ENCODE peak calls at places on chromosome 13, in eight cellular contexts. X is PC-3; Z is cardiac fibroblast; A is effector memory CD4-positive, alpha-beta T cell; F is vagina; E is astrocyte of the cerebellum; W is left lung; V is AG04450. S is an unnamed sample.

GRCh38 chr13:32381539-32381938 is 46.4 kb downstream of the N4BP2L1 start:
- DNase-seq in X (peak; percentile 4), Z (peak; percentile 59), A (no peak), F (no peak), E (peak; percentile 11), W (no peak), V (no peak), S (peak; percentile 5)

GRCh38 chr13:40974460-40975407 is 44.4 kb downstream of the ELF1 start:
- DNase-seq in X (peak; percentile 37), Z (peak; percentile 61), A (no peak), F (no peak), E (no peak), W (no peak), V (no peak), S (peak; percentile 58)

GRCh38 chr13:43686557-43686956 is 100.2 kb downstream of the ENOX1 start:
- DNase-seq in X (peak; percentile 59), Z (peak; percentile 98), A (no peak), F (no peak), E (peak; percentile 53), W (no peak), V (peak; percentile 49), S (peak; percentile 83)

GRCh38 chr13:49455016-49455398 is 10.9 kb downstream of the SETDB2 start:
- DNase-seq in X (no peak), Z (no peak), A (no peak), F (no peak), E (no peak), W (no peak), V (no peak), S (no peak)

GRCh38 chr13:112985803-112986408 is 16.9 kb downstream of the MCF2L start:
- DNase-seq in X (no peak), Z (no peak), A (no peak), F (no peak), E (no peak), W (peak; percentile 68), V (no peak), S (no peak)

GRCh38 chr13:77386880-77387606 is 60.1 kb upstream of the MYCBP2 start:
- DNase-seq in X (peak; percentile 76), Z (peak; percentile 86), A (no peak), F (peak; percentile 87), E (peak; percentile 73), W (no peak), V (no peak), S (no peak)

GRCh38 chr13:57629821-57630235 is 1.7 kb upstream of the PCDH17 start:
- DNase-seq in X (peak; percentile 23), Z (peak; percentile 80), A (peak; percentile 31), F (peak; percentile 92), E (peak; percentile 91), W (peak; percentile 83), V (no peak), S (peak; percentile 69)

GRCh38 chr13:51721485-51721884 is 82.5 kb downstream of the DHRS12 start:
- DNase-seq in X (no peak), Z (no peak), A (no peak), F (no peak), E (no peak), W (no peak), V (no peak), S (no peak)

GRCh38 chr13:94020833-94021232 is 458.6 kb downstream of the DCT start:
- DNase-seq in X (peak; percentile 82), Z (peak; percentile 48), A (no peak), F (no peak), E (no peak), W (no peak), V (no peak), S (no peak)

GRCh38 chr13:47484564-47484963 is 516.5 kb downstream of the SUCLA2 start:
- DNase-seq in X (peak; percentile 62), Z (peak; percentile 56), A (no peak), F (no peak), E (peak; percentile 49), W (no peak), V (peak; percentile 52), S (no peak)

GRCh38 chr13:42354246-42355117 is 82.5 kb downstream of the AKAP11 start:
- DNase-seq in X (peak; percentile 43), Z (peak; percentile 88), A (peak; percentile 16), F (no peak), E (peak; percentile 97), W (no peak), V (peak; percentile 20), S (peak; percentile 21)

GRCh38 chr13:35766663-35767062 is 290.2 kb upstream of the MAB21L1 start:
- DNase-seq in X (no peak), Z (no peak), A (no peak), F (no peak), E (no peak), W (no peak), V (no peak), S (no peak)

GRCh38 chr13:36418022-36418805 is 14.1 kb upstream of the CCNA1 start:
- DNase-seq in X (peak; percentile 57), Z (peak; percentile 75), A (no peak), F (no peak), E (peak; percentile 46), W (no peak), V (no peak), S (no peak)

GRCh38 chr13:114161644-114162532 is 17.2 kb upstream of the CFAP97D2 start:
- DNase-seq in X (peak; percentile 52), Z (peak; percentile 30), A (no peak), F (peak; percentile 77), E (no peak), W (peak; percentile 92), V (no peak), S (no peak)
- H3K4me3 ChIP-seq in X (peak overlapping the region; percentile 31), Z (no peak overlapping the region), A (peak overlapping the region; percentile 32), F (peak overlapping the region; percentile 7), E (no peak overlapping the region), W (peak overlapping the region; percentile 22), V (peak overlapping the region; percentile 15), S (no peak overlapping the region)

GRCh38 chr13:79987761-79988160 is 353.2 kb downstream of the SPRY2 start:
- DNase-seq in X (peak; percentile 10), Z (no peak), A (no peak), F (no peak), E (no peak), W (no peak), V (no peak), S (no peak)

GRCh38 chr13:79992111-79992510 is 348.8 kb downstream of the SPRY2 start:
- DNase-seq in X (no peak), Z (peak; percentile 32), A (no peak), F (no peak), E (no peak), W (no peak), V (no peak), S (no peak)

GRCh38 chr13:79989251-79989661 is 351.7 kb downstream of the SPRY2 start:
- DNase-seq in X (peak; percentile 89), Z (peak; percentile 43), A (no peak), F (no peak), E (no peak), W (no peak), V (no peak), S (no peak)

GRCh38 chr13:79988573-79988972 is 352.4 kb downstream of the SPRY2 start:
- DNase-seq in X (peak; percentile 69), Z (peak; percentile 79), A (no peak), F (no peak), E (no peak), W (no peak), V (no peak), S (no peak)

DNA sequence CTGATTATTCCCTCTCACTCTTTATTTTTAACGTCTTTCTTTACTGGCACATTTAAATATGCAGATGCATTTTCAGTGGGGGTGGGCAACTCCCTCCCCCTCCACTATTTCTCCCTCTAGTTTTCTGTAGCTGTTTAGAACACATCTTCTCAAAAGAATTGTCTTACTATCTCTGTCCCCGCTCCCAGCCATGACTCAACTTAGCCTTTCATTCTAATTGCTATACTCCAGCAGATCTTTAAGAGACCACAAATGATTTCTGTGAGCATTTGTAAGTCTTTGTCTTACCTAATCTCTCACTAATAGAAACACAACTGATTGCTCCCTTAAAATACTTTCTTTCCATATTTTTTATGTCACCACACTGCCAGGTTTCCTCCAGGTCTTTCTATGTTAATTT is 350.9 kb downstream of the SPRY2 start:
- DNase-seq in X (no peak), Z (no peak), A (no peak), F (no peak), E (no peak), W (no peak), V (no peak), S (no peak)
- H3K4me3 ChIP-seq in X (peak overlapping the region; percentile 29), Z (no peak overlapping the region), A (no peak overlapping the region), F (no peak overlapping the region), E (no peak overlapping the region), W (no peak overlapping the region), V (no peak overlapping the region), S (no peak overlapping the region)

DNA sequence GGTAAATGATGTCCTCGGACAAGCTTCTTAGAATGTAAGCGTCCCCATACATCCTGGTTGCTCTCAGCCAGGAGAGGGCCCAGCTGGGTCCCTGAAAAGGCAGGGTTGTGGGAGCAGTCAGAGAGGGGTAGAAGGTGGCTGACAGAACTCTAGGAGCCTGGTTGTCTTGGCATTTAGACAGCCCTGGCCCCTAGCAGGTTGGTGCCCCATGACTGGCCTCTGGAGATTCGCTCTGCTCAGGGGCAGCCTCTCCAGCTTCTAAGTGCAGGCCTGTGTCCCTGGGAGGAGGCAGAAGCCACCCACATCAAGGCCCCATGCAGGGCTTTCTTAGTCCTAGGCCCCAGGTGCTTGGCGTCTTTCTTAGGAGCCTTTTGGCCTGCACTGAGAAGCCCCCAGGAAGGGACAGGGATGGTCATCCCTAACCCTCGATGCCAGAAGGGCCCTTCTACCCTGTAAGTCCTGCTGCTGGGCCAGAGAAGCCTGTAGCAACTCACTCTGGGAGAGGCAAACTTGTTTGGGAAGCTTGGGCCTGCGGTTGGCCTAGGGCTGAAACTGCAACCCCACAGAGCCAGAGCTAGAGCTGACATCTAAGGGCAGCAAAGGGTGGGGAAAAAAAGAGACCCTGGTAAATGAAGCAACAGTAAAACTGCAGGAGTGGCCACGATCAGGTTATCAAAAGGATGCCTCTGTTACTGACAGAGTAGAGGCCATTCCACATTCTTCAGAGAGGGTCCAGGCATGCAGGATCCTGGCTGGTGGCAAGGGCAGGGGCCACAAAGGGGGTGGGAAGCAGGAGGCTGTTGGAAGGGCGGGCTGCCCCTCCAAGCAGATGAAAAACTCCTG is 2.9 kb upstream of the CDX2 start:
- DNase-seq in X (no peak), Z (no peak), A (no peak), F (no peak), E (no peak), W (no peak), V (no peak), S (no peak)
- H3K4me3 ChIP-seq in X (no peak overlapping the region), Z (no peak overlapping the region), A (no peak overlapping the region), F (no peak overlapping the region), E (no peak overlapping the region), W (no peak overlapping the region), V (no peak overlapping the region), S (no peak overlapping the region)

GRCh38 chr13:20703785-20704458 is 423 bp downstream of the IL17D start:
- DNase-seq in X (peak; percentile 94), Z (peak; percentile 65), A (peak; percentile 62), F (no peak), E (peak; percentile 39), W (peak; percentile 93), V (peak; percentile 45), S (peak; percentile 10)

GRCh38 chr13:20700288-20700687 is 3.2 kb upstream of the IL17D start:
- DNase-seq in X (no peak), Z (no peak), A (no peak), F (peak; percentile 13), E (no peak), W (no peak), V (no peak), S (no peak)

GRCh38 chr13:20704459-20705069 is 1.1 kb downstream of the IL17D start:
- DNase-seq in X (no peak), Z (no peak), A (no peak), F (no peak), E (no peak), W (no peak), V (no peak), S (no peak)

GRCh38 chr13:20702945-20703784 is at the start of gene IL17D:
- DNase-seq in X (no peak), Z (peak; percentile 20), A (no peak), F (no peak), E (no peak), W (peak; percentile 82), V (no peak), S (no peak)

GRCh38 chr13:20702530-20702929 is 969 bp upstream of the IL17D start:
- DNase-seq in X (no peak), Z (no peak), A (no peak), F (peak; percentile 81), E (no peak), W (no peak), V (no peak), S (no peak)
- H3K4me3 ChIP-seq in X (peak overlapping the region; percentile 88), Z (peak overlapping the region; percentile 71), A (peak overlapping the region; percentile 57), F (peak overlapping the region; percentile 68), E (peak overlapping the region; percentile 62), W (peak overlapping the region; percentile 58), V (peak overlapping the region; percentile 75), S (no peak overlapping the region)

S was measured in kidney epithelial cell.